ENCODE peak calls at places on chromosomes 7 and 10, in four cellular contexts. J is fibroblast of pulmonary artery, Z is neural crest cell, L is IMR-90. Y is an unnamed sample.

GRCh38 chr10:42973870-42974692 is 102.8 kb upstream of the RET start:
- DNase-seq in J (no peak), Z (no peak), L (no peak), Y (no peak)

GRCh38 chr7:150824379-150825177 is 24.0 kb downstream of the TMEM176A start:
- DNase-seq in J (no peak), L (no peak), Z (no peak), Y (no peak)

GRCh38 chr10:60406182-60406581 is 16.5 kb upstream of the ANK3 start:
- DNase-seq in L (no peak), J (no peak), Z (no peak), Y (no peak)

GRCh38 chr10:71216363-71216695 is 4.0 kb downstream of the UNC5B start:
- DNase-seq in J (no peak), L (no peak), Z (no peak), Y (no peak)

GRCh38 chr10:17537281-17537680 is 79.9 kb downstream of the HACD1 start:
- DNase-seq in Z (no peak), J (no peak), L (no peak), Y (no peak)

GRCh38 chr7:26662646-26663045 is 201.7 kb downstream of the SKAP2 start:
- DNase-seq in L (no peak), J (no peak), Z (no peak), Y (no peak)

GRCh38 chr7:1709900-1710299 is 39.8 kb downstream of the ELFN1 start:
- DNase-seq in J (no peak), Z (no peak), L (no peak), Y (no peak)

GRCh38 chr10:122323941-122324675 is 50.4 kb upstream of the PLEKHA1 start:
- DNase-seq in Z (no peak), L (no peak), J (no peak), Y (no peak)

GRCh38 chr7:97025983-97026704 is 1.5 kb upstream of the DLX5 start:
- DNase-seq in J (peak; percentile 32), L (no peak), Z (peak; percentile 18), Y (no peak)

GRCh38 chr10:84665883-84666463 is 337.6 kb downstream of the CCSER2 start:
- DNase-seq in L (no peak), Z (no peak), J (no peak), Y (no peak)

GRCh38 chr10:63666836-63667383 is 145.7 kb downstream of the REEP3 start:
- DNase-seq in Z (no peak), L (peak; percentile 94), J (peak; percentile 96), Y (no peak)

GRCh38 chr7:143129477-143129876 is 2.4 kb upstream of the PIP start:
- DNase-seq in Z (no peak), J (no peak), L (no peak), Y (no peak)

GRCh38 chr7:3067606-3068005 is 23.9 kb upstream of the CARD11 start:
- DNase-seq in L (no peak), J (no peak), Z (no peak), Y (no peak)

GRCh38 chr10:97943294-97943693 is 87.1 kb downstream of the CRTAC1 start:
- DNase-seq in L (no peak), J (no peak), Z (no peak), Y (no peak)

GRCh38 chr10:108757946-108758345 is 1165.4 kb downstream of the XPNPEP1 start:
- DNase-seq in L (no peak), Z (no peak), J (no peak), Y (no peak)

GRCh38 chr10:132133005-132133404 is 53.7 kb upstream of the DPYSL4 start:
- DNase-seq in Z (peak; percentile 28), J (no peak), L (no peak), Y (no peak)

GRCh38 chr10:20100157-20100556 is 283.9 kb downstream of the PLXDC2 start:
- DNase-seq in Z (no peak), J (peak; percentile 86), L (peak; percentile 65), Y (no peak)

GRCh38 chr10:123884907-123885381 is 6.7 kb downstream of the CPXM2 start:
- DNase-seq in L (no peak), J (no peak), Z (no peak), Y (no peak)

GRCh38 chr7:139490130-139490529 is 6.7 kb upstream of the KLRG2 start:
- DNase-seq in J (no peak), Z (no peak), L (no peak), Y (peak; percentile 70)

GRCh38 chr10:112953075-112953501 is 3.0 kb downstream of the TCF7L2 start:
- DNase-seq in Z (peak; percentile 27), J (peak; percentile 47), L (peak; percentile 37), Y (peak; percentile 17)

GRCh38 chr7:147245274-147245673 is 1128.7 kb downstream of the CNTNAP2 start:
- DNase-seq in Z (peak; percentile 31), L (peak; percentile 24), J (peak; percentile 58), Y (peak; percentile 37)

GRCh38 chr10:78462728-78463228 is 429.1 kb downstream of the RPS24 start:
- DNase-seq in L (peak; percentile 47), Z (no peak), J (no peak), Y (no peak)

GRCh38 chr7:30887464-30887872 is 24.2 kb upstream of the AQP1 start:
- DNase-seq in J (no peak), L (no peak), Z (no peak), Y (no peak)

GRCh38 chr7:47852330-47853245 is 95.7 kb downstream of the PKD1L1 start:
- DNase-seq in Z (no peak), L (no peak), J (peak; percentile 3), Y (no peak)

GRCh38 chr7:22594020-22594419 is 94.0 kb upstream of the STEAP1B start:
- DNase-seq in Z (no peak), L (no peak), J (no peak), Y (no peak)

GRCh38 chr10:62153191-62153590 is 115.5 kb downstream of the RTKN2 start:
- DNase-seq in J (peak; percentile 86), L (peak; percentile 85), Z (no peak), Y (no peak)

GRCh38 chr10:99779335-99779734 is 3.1 kb upstream of the ABCC2 start:
- DNase-seq in L (peak; percentile 83), Z (no peak), J (peak; percentile 93), Y (no peak)

GRCh38 chr7:139725077-139725476 is 52.7 kb downstream of the HIPK2 start:
- DNase-seq in J (peak; percentile 78), Z (no peak), L (peak; percentile 90), Y (no peak)

GRCh38 chr7:29607889-29608288 is 44.3 kb downstream of the PRR15 start:
- DNase-seq in J (peak; percentile 37), Z (no peak), L (no peak), Y (no peak)

GRCh38 chr10:10994360-10994759 is 23.3 kb upstream of the CELF2 start:
- DNase-seq in Z (no peak), J (no peak), L (no peak), Y (no peak)

GRCh38 chr10:11841375-11841774 is 18.2 kb downstream of the PROSER2 start:
- DNase-seq in L (no peak), J (no peak), Z (no peak), Y (no peak)

GRCh38 chr10:31036209-31036608 is 4.5 kb upstream of the ZNF438 start:
- DNase-seq in L (peak; percentile 55), Z (no peak), J (peak; percentile 27), Y (no peak)

GRCh38 chr7:24334012-24334411 is 50.0 kb downstream of the NPY start:
- DNase-seq in J (no peak), L (no peak), Z (no peak), Y (no peak)

Y was measured in mucosa of gallbladder.